ENCODE peak calls at places on chromosomes 12 and 14, in five cellular contexts. V is IMR-90, E is fibroblast of lung, Z is A549, G is hepatocyte. D is an unnamed sample. For H3K4me1, the result is how much of the 10 kb centered on the place peaks cover.

GRCh38 chr12:82144505-82144904 is 213.7 kb downstream of the CCDC59 start:
- DNase-seq in V (no peak), E (no peak), Z (no peak), G (no peak), D (no peak)

GRCh38 chr12:128652136-128652751 is 171.5 kb downstream of the SLC15A4 start:
- DNase-seq in V (no peak), E (no peak), Z (no peak), G (no peak), D (no peak)

GRCh38 chr14:104135121-104135903 is 3.1 kb upstream of the KIF26A start:
- DNase-seq in V (no peak), E (no peak), Z (peak), G (peak), D (no peak)

GRCh38 chr12:21818627-21819026 is 44.1 kb upstream of the KCNJ8 start:
- DNase-seq in V (peak), E (peak), Z (no peak), G (no peak), D (peak)

GRCh38 chr12:62196146-62196545 is 64.1 kb upstream of the USP15 start:
- DNase-seq in V (no peak), E (no peak), Z (no peak), G (no peak), D (no peak)

GRCh38 chr12:44223736-44224135 is 387.9 kb downstream of the TMEM117 start:
- DNase-seq in V (no peak), E (no peak), Z (no peak), G (no peak), D (no peak)

GRCh38 chr14:54813081-54813480 is 89.5 kb downstream of the GCH1 start:
- DNase-seq in V (no peak), E (no peak), Z (no peak), G (no peak), D (peak)

GRCh38 chr14:21997300-21997699 is 323.7 kb upstream of the OR4E1 start:
- DNase-seq in V (peak), E (no peak), Z (no peak), G (peak), D (peak)

GRCh38 chr14:39683711-39684110 is 251.5 kb upstream of the FBXO33 start:
- DNase-seq in V (no peak), E (no peak), Z (no peak), G (no peak), D (no peak)
- H3K4me2 ChIP-seq in V (no peak), E (no peak), Z (no peak), G (no peak), D (no peak)

GRCh38 chr12:124527861-124528561 is 39.4 kb downstream of the NCOR2 start:
- DNase-seq in V (no peak), E (no peak), Z (no peak), G (no peak), D (no peak)
- TF ChIP-seq CTCF in V (no peak), E (no peak), Z (no peak), G (no peak), D (no peak)

GRCh38 chr12:51961834-51962233 is 10.3 kb downstream of the ACVR1B start:
- DNase-seq in V (no peak), E (no peak), Z (no peak), G (peak), D (peak)
- H3K4me1 ChIP-seq in V (under half), E (under half), Z (under half), G (under half), D (under half)

DNA sequence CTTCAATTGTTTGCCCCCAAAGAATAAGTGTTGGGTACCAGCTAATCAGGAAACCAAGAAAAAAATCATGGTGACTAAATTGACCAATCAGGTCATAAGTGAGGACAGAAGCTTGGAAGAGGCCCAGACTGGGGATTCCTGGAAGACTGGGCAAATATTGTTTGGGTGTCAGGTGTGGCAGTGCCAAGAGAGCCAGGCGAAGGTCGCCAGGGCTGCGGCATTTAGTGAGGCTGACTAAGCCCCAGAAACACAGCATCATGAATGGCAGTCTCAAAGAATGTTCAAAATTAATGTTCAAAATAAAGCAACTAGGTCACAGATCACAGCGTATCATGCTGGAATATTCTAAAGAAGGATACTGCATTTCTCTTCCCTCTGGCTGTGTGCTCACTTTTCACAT is 85.2 kb upstream of the OVCH1 start:
- DNase-seq in V (no peak), E (peak), Z (no peak), G (no peak), D (no peak)
- H3K4me2 ChIP-seq in V (peak), E (peak), Z (no peak), G (peak), D (no peak)

GRCh38 chr12:127351481-127352010 is 915.4 kb upstream of the TMEM132C start:
- DNase-seq in V (no peak), E (no peak), Z (no peak), G (no peak), D (no peak)

GRCh38 chr12:127360580-127360979 is 906.4 kb upstream of the TMEM132C start:
- DNase-seq in V (no peak), E (no peak), Z (no peak), G (no peak), D (no peak)

DNA sequence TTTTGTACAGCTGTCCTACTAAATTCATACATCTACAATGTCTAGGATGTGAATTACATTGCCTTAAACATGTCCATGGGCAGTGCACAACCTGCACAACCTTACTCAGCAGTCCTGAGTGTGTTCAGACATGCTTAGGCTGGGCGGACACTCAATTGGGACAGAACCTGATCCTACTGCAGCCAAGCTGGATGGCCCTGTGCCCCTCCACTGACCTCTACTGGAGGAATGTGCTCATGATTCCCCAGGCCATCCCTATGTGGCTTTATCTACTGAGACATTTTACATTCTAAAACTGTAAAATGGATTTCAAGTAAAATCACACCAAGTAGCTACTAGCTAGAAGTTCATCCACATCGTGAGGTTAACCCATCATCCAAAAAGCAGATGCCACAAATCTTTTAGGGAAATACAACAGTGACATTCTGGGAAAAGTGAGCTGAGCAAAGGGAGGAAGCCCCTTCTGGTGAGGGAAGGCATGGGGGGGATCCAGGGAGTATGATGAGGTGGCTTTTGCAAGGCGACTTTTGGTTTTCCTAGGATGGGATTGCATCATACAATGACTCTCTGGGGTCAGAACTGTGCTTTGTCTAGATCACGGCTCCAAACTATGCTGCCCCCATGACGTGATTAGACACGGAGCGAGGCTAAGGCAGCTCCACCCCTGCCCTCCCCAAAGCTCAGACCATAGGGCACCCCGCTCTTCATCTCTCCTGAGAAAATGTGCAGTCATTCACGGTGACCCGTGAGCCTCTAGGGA is 911.7 kb upstream of the TMEM132C start:
- DNase-seq in V (no peak), E (no peak), Z (peak), G (peak), D (peak)
- TF ChIP-seq CTCF in V (no peak), E (peak), Z (peak), G (peak), D (peak)